ENCODE peak calls at places on chromosomes 12 and 14, in four cellular contexts. A is H1, Q is IMR-90, I is K562. J is an unnamed sample.

GRCh38 chr14:58151264-58151700 is 731 bp downstream of the ARMH4 start:
- DNase-seq in A (no peak), Q (no peak), I (no peak), J (no peak)

GRCh38 chr12:96120359-96121100 is 73.6 kb upstream of the ELK3 start:
- DNase-seq in A (no peak), Q (no peak), I (no peak), J (peak)

GRCh38 chr14:24982472-24983155 is 67.3 kb downstream of the STXBP6 start:
- DNase-seq in A (no peak), Q (peak), I (no peak), J (no peak)

GRCh38 chr12:65634626-65635331 is 189.5 kb upstream of the HMGA2 start:
- DNase-seq in A (no peak), Q (peak), I (no peak), J (no peak)

GRCh38 chr12:17528394-17528793 is 561.6 kb downstream of the RERGL start:
- DNase-seq in A (no peak), Q (no peak), I (no peak), J (no peak)

GRCh38 chr12:7190268-7191055 is 976 bp downstream of the PEX5 start:
- DNase-seq in A (no peak), Q (peak), I (no peak), J (no peak)

GRCh38 chr14:64763801-64764511 is 59.7 kb downstream of the PLEKHG3 start:
- DNase-seq in A (no peak), Q (peak), I (no peak), J (no peak)

GRCh38 chr14:57378661-57379060 is 11.7 kb upstream of the NAA30 start:
- DNase-seq in A (no peak), Q (peak), I (no peak), J (no peak)

GRCh38 chr12:1947081-1947480 is 28.6 kb upstream of the CACNA2D4 start:
- DNase-seq in A (no peak), Q (peak), I (no peak), J (no peak)

GRCh38 chr14:49447725-49448124 is 138.5 kb downstream of the RPS29 start:
- DNase-seq in A (no peak), Q (no peak), I (no peak), J (no peak)

GRCh38 chr14:32512348-32512747 is 183.2 kb downstream of the AKAP6 start:
- DNase-seq in A (no peak), Q (no peak), I (no peak), J (no peak)
- H3K27ac ChIP-seq in A (no peak), Q (no peak), I (no peak), J (no peak)

GRCh38 chr14:38420045-38420444 is 164.2 kb upstream of the CLEC14A start:
- DNase-seq in A (no peak), Q (peak), I (no peak), J (no peak)
- TF ChIP-seq CHD1 in A (no peak), Q (no peak), I (no peak), J (no peak)

GRCh38 chr12:104303538-104304151 is at the start of gene EID3:
- DNase-seq in A (no peak), Q (peak), I (no peak), J (no peak)
- H3K27ac ChIP-seq in A (peak), Q (peak), I (no peak), J (peak)

GRCh38 chr14:81565441-81566290 is 32.0 kb upstream of the SEL1L start:
- DNase-seq in A (no peak), Q (no peak), I (peak), J (no peak)
- TF ChIP-seq CHD1 in A (no peak), Q (no peak), I (no peak), J (no peak)

DNA sequence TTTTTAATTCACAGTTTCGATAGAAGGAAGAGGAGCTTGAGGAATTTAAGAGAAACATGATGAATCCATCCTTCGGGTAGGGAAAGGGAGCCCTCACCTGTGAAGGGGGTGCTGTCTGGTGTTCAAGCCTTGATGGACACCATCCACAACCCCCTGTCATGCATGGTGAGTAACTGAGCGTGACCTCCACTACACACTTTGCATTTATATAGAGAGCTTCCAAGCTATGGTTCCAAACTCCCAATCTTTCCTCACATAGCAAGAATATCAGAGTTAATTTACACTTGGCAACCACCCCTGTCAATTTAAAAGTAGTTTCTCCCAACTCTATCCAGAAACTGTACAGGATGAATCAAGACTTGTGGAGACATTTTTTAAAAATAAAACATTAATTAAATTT is 13.1 kb upstream of the NID2 start:
- DNase-seq in A (no peak), Q (no peak), I (no peak), J (no peak)
- H3K27ac ChIP-seq in A (no peak), Q (peak), I (no peak), J (no peak)